ENCODE peak calls at places on chromosome 1, in seven cellular contexts. O, S, V, P, T, F and N are unnamed samples.

GRCh38 chr1:53547321-53547720 is 88.1 kb downstream of the DMRTB1 start:
- DNase-seq in F (no peak), V (no peak), P (no peak), S (no peak), T (no peak), O (peak; percentile 5), N (no peak)

GRCh38 chr1:38274974-38275373 is 228.4 kb upstream of the POU3F1 start:
- DNase-seq in O (no peak), F (no peak), V (no peak), P (no peak), S (no peak), T (no peak), N (no peak)

GRCh38 chr1:29532741-29533140 is 296.4 kb downstream of the PTPRU start:
- DNase-seq in P (no peak), V (no peak), O (peak; percentile 3), S (no peak), F (no peak), T (no peak), N (no peak)

GRCh38 chr1:162214202-162214601 is 144.7 kb downstream of the NOS1AP start:
- DNase-seq in F (no peak), T (no peak), S (no peak), V (no peak), P (no peak), O (no peak), N (no peak)

GRCh38 chr1:154711416-154711815 is 103.4 kb upstream of the ADAR start:
- DNase-seq in V (no peak), S (no peak), O (no peak), P (no peak), F (no peak), T (no peak), N (no peak)

GRCh38 chr1:157782946-157783345 is 6.0 kb upstream of the FCRL2 start:
- DNase-seq in S (no peak), V (no peak), F (no peak), T (no peak), P (no peak), O (no peak), N (no peak)

GRCh38 chr1:6347641-6348487 is 45.7 kb downstream of the ACOT7 start:
- DNase-seq in T (peak; percentile 45), O (no peak), V (peak; percentile 42), S (peak; percentile 78), P (peak; percentile 69), F (no peak), N (peak; percentile 78)

GRCh38 chr1:70509996-70510876 is 99.2 kb downstream of the CTH start:
- DNase-seq in V (peak; percentile 98), O (no peak), F (peak; percentile 76), P (peak; percentile 72), S (peak; percentile 56), T (peak; percentile 48), N (peak; percentile 57)

GRCh38 chr1:208182880-208183279 is 61.3 kb downstream of the PLXNA2 start:
- DNase-seq in P (no peak), T (no peak), S (no peak), V (no peak), O (no peak), F (no peak), N (no peak)

GRCh38 chr1:208194944-208195343 is 49.2 kb downstream of the PLXNA2 start:
- DNase-seq in S (no peak), O (no peak), V (no peak), P (no peak), T (no peak), F (no peak), N (no peak)

GRCh38 chr1:89047734-89048133 is 17.3 kb downstream of the GBP1 start:
- DNase-seq in S (no peak), O (no peak), T (no peak), P (no peak), F (no peak), V (peak; percentile 45), N (no peak)